ENCODE peak calls at places on chromosomes 5 and 9, in four cellular contexts. One of them, this sample, is unnamed. For H3K36me3, the result is how much of the 10 kb centered on the place peaks cover.

GRCh38 chr9:100669968-100670367 is 92.1 kb downstream of the CAVIN4 start:
- DNase-seq in fibroblast of lung: no peak
- DNase-seq in naive thymus-derived CD4-positive, alpha-beta T cell: no peak
- DNase-seq in adrenal gland: no peak
- DNase-seq in this sample: no peak

GRCh38 chr5:166430491-166431319 is 1860.7 kb upstream of the WWC1 start:
- DNase-seq in naive thymus-derived CD4-positive, alpha-beta T cell: no peak
- DNase-seq in adrenal gland: no peak
- DNase-seq in fibroblast of lung: no peak
- DNase-seq in this sample: no peak

GRCh38 chr5:78803386-78803785 is 154.8 kb upstream of the LHFPL2 start:
- DNase-seq in fibroblast of lung: peak
- DNase-seq in adrenal gland: peak
- DNase-seq in naive thymus-derived CD4-positive, alpha-beta T cell: no peak
- DNase-seq in this sample: no peak

GRCh38 chr5:10250804-10251276 is 760 bp downstream of the CCT5 start:
- DNase-seq in naive thymus-derived CD4-positive, alpha-beta T cell: peak
- DNase-seq in fibroblast of lung: peak
- DNase-seq in adrenal gland: no peak
- DNase-seq in this sample: no peak

GRCh38 chr5:511476-511875 is 12.8 kb downstream of the SLC9A3 start:
- DNase-seq in adrenal gland: no peak
- DNase-seq in fibroblast of lung: no peak
- DNase-seq in naive thymus-derived CD4-positive, alpha-beta T cell: no peak
- DNase-seq in this sample: no peak

GRCh38 chr9:16425572-16425971 is 444.9 kb downstream of the BNC2 start:
- DNase-seq in naive thymus-derived CD4-positive, alpha-beta T cell: no peak
- DNase-seq in fibroblast of lung: peak
- DNase-seq in adrenal gland: no peak
- DNase-seq in this sample: no peak

GRCh38 chr5:71483355-71483754 is 27.9 kb downstream of the BDP1 start:
- DNase-seq in naive thymus-derived CD4-positive, alpha-beta T cell: no peak
- DNase-seq in adrenal gland: no peak
- DNase-seq in fibroblast of lung: peak
- DNase-seq in this sample: no peak

GRCh38 chr9:96487949-96488348 is 38.0 kb downstream of the HABP4 start:
- DNase-seq in fibroblast of lung: peak
- DNase-seq in adrenal gland: no peak
- DNase-seq in naive thymus-derived CD4-positive, alpha-beta T cell: no peak
- DNase-seq in this sample: no peak

GRCh38 chr5:110288766-110289165 is 437.7 kb downstream of the TMEM232 start:
- DNase-seq in fibroblast of lung: peak
- DNase-seq in adrenal gland: no peak
- DNase-seq in naive thymus-derived CD4-positive, alpha-beta T cell: no peak
- DNase-seq in this sample: no peak

GRCh38 chr5:143405063-143405746 is 1.7 kb upstream of the NR3C1 start:
- DNase-seq in fibroblast of lung: peak
- DNase-seq in adrenal gland: peak
- DNase-seq in naive thymus-derived CD4-positive, alpha-beta T cell: peak
- DNase-seq in this sample: peak

GRCh38 chr5:143405747-143406098 is 2.2 kb upstream of the NR3C1 start:
- DNase-seq in fibroblast of lung: no peak
- DNase-seq in adrenal gland: no peak
- DNase-seq in naive thymus-derived CD4-positive, alpha-beta T cell: no peak
- DNase-seq in this sample: no peak

GRCh38 chr5:143403607-143404415 is at the start of gene NR3C1:
- DNase-seq in fibroblast of lung: peak
- DNase-seq in adrenal gland: peak
- DNase-seq in naive thymus-derived CD4-positive, alpha-beta T cell: peak
- DNase-seq in this sample: peak

GRCh38 chr5:143403357-143403606 is 204 bp downstream of the NR3C1 start:
- DNase-seq in adrenal gland: no peak
- DNase-seq in fibroblast of lung: no peak
- DNase-seq in naive thymus-derived CD4-positive, alpha-beta T cell: no peak
- DNase-seq in this sample: no peak

GRCh38 chr5:143404416-143405062 is 1.1 kb upstream of the NR3C1 start:
- DNase-seq in fibroblast of lung: peak
- DNase-seq in naive thymus-derived CD4-positive, alpha-beta T cell: peak
- DNase-seq in adrenal gland: peak
- DNase-seq in this sample: peak
- H3K36me3 ChIP-seq in fibroblast of lung: under half
- H3K36me3 ChIP-seq in naive thymus-derived CD4-positive, alpha-beta T cell: under half
- H3K36me3 ChIP-seq in adrenal gland: under half
- H3K36me3 ChIP-seq in this sample: under half

DNA sequence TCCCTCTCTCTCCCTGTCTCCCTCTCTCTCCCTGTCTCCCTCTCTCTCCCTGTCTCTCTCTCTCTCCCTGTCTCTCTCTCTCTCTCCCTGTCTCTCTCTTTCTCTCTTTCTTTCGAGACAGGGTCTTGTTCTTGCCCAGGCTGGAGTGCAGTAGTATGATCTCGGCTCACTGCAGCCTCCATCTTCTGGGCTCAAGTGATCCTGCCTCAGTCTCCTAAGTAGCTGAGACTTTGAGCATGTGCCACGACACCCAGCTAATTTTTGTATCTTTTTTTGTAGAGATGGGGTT is 14.3 kb downstream of the TRIO start:
- DNase-seq in naive thymus-derived CD4-positive, alpha-beta T cell: no peak
- DNase-seq in fibroblast of lung: no peak
- DNase-seq in adrenal gland: no peak
- DNase-seq in this sample: no peak
- H3K27ac ChIP-seq in naive thymus-derived CD4-positive, alpha-beta T cell: no peak
- H3K27ac ChIP-seq in fibroblast of lung: peak
- H3K27ac ChIP-seq in adrenal gland: peak
- H3K27ac ChIP-seq in this sample: no peak

GRCh38 chr9:89256225-89256624 is 54.8 kb upstream of the CKS2 start:
- DNase-seq in fibroblast of lung: no peak
- DNase-seq in naive thymus-derived CD4-positive, alpha-beta T cell: no peak
- DNase-seq in adrenal gland: no peak
- DNase-seq in this sample: no peak

GRCh38 chr9:89254058-89254772 is 56.8 kb upstream of the CKS2 start:
- DNase-seq in naive thymus-derived CD4-positive, alpha-beta T cell: no peak
- DNase-seq in fibroblast of lung: no peak
- DNase-seq in adrenal gland: no peak
- DNase-seq in this sample: no peak

GRCh38 chr9:89254773-89255125 is 56.2 kb upstream of the CKS2 start:
- DNase-seq in fibroblast of lung: no peak
- DNase-seq in adrenal gland: no peak
- DNase-seq in naive thymus-derived CD4-positive, alpha-beta T cell: no peak
- DNase-seq in this sample: no peak

GRCh38 chr9:89256690-89257089 is 54.3 kb upstream of the CKS2 start:
- DNase-seq in adrenal gland: no peak
- DNase-seq in naive thymus-derived CD4-positive, alpha-beta T cell: no peak
- DNase-seq in fibroblast of lung: no peak
- DNase-seq in this sample: no peak

GRCh38 chr9:89252910-89253309 is 58.1 kb upstream of the CKS2 start:
- DNase-seq in naive thymus-derived CD4-positive, alpha-beta T cell: no peak
- DNase-seq in adrenal gland: no peak
- DNase-seq in fibroblast of lung: no peak
- DNase-seq in this sample: no peak
- H3K36me3 ChIP-seq in naive thymus-derived CD4-positive, alpha-beta T cell: under half
- H3K36me3 ChIP-seq in adrenal gland: under half
- H3K36me3 ChIP-seq in fibroblast of lung: under half
- H3K36me3 ChIP-seq in this sample: under half

DNA sequence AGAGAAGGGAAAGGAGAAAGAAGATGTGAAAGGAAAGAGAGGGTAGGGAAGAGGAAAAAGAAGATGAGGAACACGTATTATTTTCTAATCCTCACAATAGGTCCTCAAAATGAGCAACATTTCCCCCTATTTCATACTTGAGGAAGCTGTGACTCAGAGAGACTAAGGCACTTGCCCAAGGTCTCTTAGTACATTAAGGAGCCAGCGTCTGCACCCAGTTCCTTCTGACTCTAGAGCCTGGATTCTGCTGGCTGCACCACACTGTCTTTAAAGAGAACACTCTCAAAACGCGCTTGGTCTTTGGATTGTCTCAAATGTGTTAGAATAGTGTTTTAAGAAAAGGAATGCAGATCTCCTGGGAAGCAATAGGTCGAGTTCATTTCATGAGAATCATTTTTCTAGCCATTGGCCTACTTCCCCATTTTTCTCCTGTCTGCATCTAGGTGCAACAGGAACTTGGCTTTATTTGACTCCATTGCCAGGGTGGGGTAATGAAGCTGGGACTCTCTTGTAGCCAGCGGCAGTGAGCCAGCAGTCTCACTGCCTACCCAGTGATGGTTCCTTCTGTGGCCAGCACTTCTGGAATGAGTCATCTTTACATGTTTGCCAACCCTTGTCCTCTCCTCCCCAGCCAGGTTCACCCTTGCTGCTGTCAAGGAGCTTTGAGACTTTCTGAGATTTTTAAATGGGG is 82.6 kb downstream of the DOCK8 start:
- DNase-seq in naive thymus-derived CD4-positive, alpha-beta T cell: no peak
- DNase-seq in fibroblast of lung: no peak
- DNase-seq in adrenal gland: peak
- DNase-seq in this sample: no peak
- H3K27ac ChIP-seq in naive thymus-derived CD4-positive, alpha-beta T cell: peak
- H3K27ac ChIP-seq in fibroblast of lung: no peak
- H3K27ac ChIP-seq in adrenal gland: peak
- H3K27ac ChIP-seq in this sample: no peak

GRCh38 chr9:108184941-108185340 is 670.8 kb downstream of the ACTL7B start:
- DNase-seq in naive thymus-derived CD4-positive, alpha-beta T cell: no peak
- DNase-seq in fibroblast of lung: no peak
- DNase-seq in adrenal gland: no peak
- DNase-seq in this sample: no peak

GRCh38 chr9:108184009-108184408 is 671.8 kb downstream of the ACTL7B start:
- DNase-seq in naive thymus-derived CD4-positive, alpha-beta T cell: no peak
- DNase-seq in adrenal gland: no peak
- DNase-seq in fibroblast of lung: no peak
- DNase-seq in this sample: no peak

GRCh38 chr9:108186996-108187395 is 668.8 kb downstream of the ACTL7B start:
- DNase-seq in fibroblast of lung: peak
- DNase-seq in adrenal gland: no peak
- DNase-seq in naive thymus-derived CD4-positive, alpha-beta T cell: no peak
- DNase-seq in this sample: no peak

GRCh38 chr9:108182950-108183381 is 672.8 kb downstream of the ACTL7B start:
- DNase-seq in adrenal gland: no peak
- DNase-seq in fibroblast of lung: no peak
- DNase-seq in naive thymus-derived CD4-positive, alpha-beta T cell: no peak
- DNase-seq in this sample: no peak

DNA sequence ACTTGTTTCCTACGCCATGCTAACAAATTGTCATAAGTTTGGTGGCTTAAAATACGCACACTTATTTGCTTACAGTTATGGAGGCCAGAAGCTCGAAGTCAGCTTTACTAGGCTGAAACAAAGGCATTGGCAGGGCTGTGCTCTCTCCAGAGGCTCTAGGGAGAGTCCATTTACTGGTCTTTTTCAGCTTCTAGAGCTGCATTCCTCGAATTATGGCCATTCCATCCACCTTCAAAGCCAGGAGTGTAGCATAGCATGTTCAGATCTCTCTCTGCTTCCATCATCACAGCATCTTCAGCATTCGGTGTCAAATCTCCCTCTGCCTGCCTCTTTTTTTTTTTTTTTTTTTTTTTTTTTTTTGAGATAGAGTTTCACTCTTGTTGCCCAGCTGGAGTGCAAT is 670.2 kb downstream of the ACTL7B start:
- DNase-seq in adrenal gland: no peak
- DNase-seq in fibroblast of lung: no peak
- DNase-seq in naive thymus-derived CD4-positive, alpha-beta T cell: no peak
- DNase-seq in this sample: no peak
- H3K36me3 ChIP-seq in adrenal gland: under half
- H3K36me3 ChIP-seq in fibroblast of lung: under half
- H3K36me3 ChIP-seq in naive thymus-derived CD4-positive, alpha-beta T cell: under half
- H3K36me3 ChIP-seq in this sample: under half